ENCODE peak calls at places on chromosome 17, in five cellular contexts. K, Z, C, X and T are unnamed samples.

GRCh38 chr17:51510940-51511339 is 250.6 kb downstream of the UTP18 start:
- DNase-seq in K (no peak), Z (no peak), C (no peak), X (no peak), T (no peak)

GRCh38 chr17:74863420-74864296 is 4.0 kb upstream of the GRIN2C start:
- DNase-seq in K (no peak), Z (no peak), C (no peak), X (no peak), T (no peak)

GRCh38 chr17:6254036-6254435 is 180.9 kb downstream of the AIPL1 start:
- DNase-seq in K (no peak), Z (no peak), C (no peak), X (no peak), T (no peak)

GRCh38 chr17:50848039-50848438 is 12.7 kb downstream of the WFIKKN2 start:
- DNase-seq in K (no peak), Z (no peak), C (no peak), X (no peak), T (no peak)

GRCh38 chr17:37642706-37643105 is 540 bp downstream of the DDX52 start:
- DNase-seq in K (peak), Z (no peak), C (no peak), X (no peak), T (no peak)

GRCh38 chr17:9054146-9054545 is 32.8 kb downstream of the NTN1 start:
- DNase-seq in K (no peak), Z (peak), C (no peak), X (no peak), T (no peak)

GRCh38 chr17:57004944-57005579 is 27.1 kb downstream of the SCPEP1 start:
- DNase-seq in K (peak), Z (no peak), C (no peak), X (no peak), T (peak)

GRCh38 chr17:20066253-20066652 is 57.1 kb downstream of the SPECC1 start:
- DNase-seq in K (no peak), Z (no peak), C (no peak), X (no peak), T (no peak)

GRCh38 chr17:61474934-61475333 is 22.7 kb downstream of the TBX4 start:
- DNase-seq in K (no peak), Z (no peak), C (no peak), X (no peak), T (no peak)

GRCh38 chr17:34755371-34755770 is 176.0 kb downstream of the TMEM132E start:
- DNase-seq in K (no peak), Z (no peak), C (no peak), X (no peak), T (no peak)

GRCh38 chr17:45905812-45906211 is 11.5 kb downstream of the MAPT start:
- DNase-seq in K (no peak), Z (no peak), C (no peak), X (no peak), T (no peak)

GRCh38 chr17:75843577-75844529 is at the start of gene UNC13D:
- DNase-seq in K (peak), Z (no peak), C (no peak), X (peak), T (no peak)

GRCh38 chr17:34837796-34838195 is 123.5 kb downstream of the CCT6B start:
- DNase-seq in K (no peak), Z (no peak), C (no peak), X (no peak), T (no peak)

GRCh38 chr17:2025622-2026309 is 632 bp upstream of the RTN4RL1 start:
- DNase-seq in K (peak), Z (peak), C (no peak), X (peak), T (no peak)

GRCh38 chr17:59642535-59642934 is 22.8 kb downstream of the CLTC start:
- DNase-seq in K (no peak), Z (no peak), C (no peak), X (no peak), T (no peak)

GRCh38 chr17:12580640-12581039 is 85.0 kb upstream of the MYOCD start:
- DNase-seq in K (no peak), Z (no peak), C (no peak), X (no peak), T (no peak)

GRCh38 chr17:79630120-79630519 is 19.3 kb upstream of the RBFOX3 start:
- DNase-seq in K (no peak), Z (peak), C (no peak), X (no peak), T (no peak)

GRCh38 chr17:80202197-80202596 is 17.9 kb downstream of the SGSH start:
- DNase-seq in K (no peak), Z (no peak), C (no peak), X (no peak), T (no peak)

GRCh38 chr17:73559532-73559931 is 84.7 kb downstream of the SDK2 start:
- DNase-seq in K (no peak), Z (no peak), C (no peak), X (no peak), T (no peak)

GRCh38 chr17:74210191-74211140 is 2.9 kb upstream of the TTYH2 start:
- DNase-seq in K (peak), Z (peak), C (peak), X (peak), T (no peak)

GRCh38 chr17:45777388-45777787 is 6.7 kb upstream of the CRHR1 start:
- DNase-seq in K (no peak), Z (no peak), C (no peak), X (no peak), T (no peak)

GRCh38 chr17:19743101-19744100 is 4.7 kb downstream of the ALDH3A1 start:
- DNase-seq in K (no peak), Z (no peak), C (no peak), X (no peak), T (no peak)

GRCh38 chr17:66677201-66677981 is 157.5 kb upstream of the CACNG5 start:
- DNase-seq in K (no peak), Z (no peak), C (no peak), X (no peak), T (no peak)

GRCh38 chr17:69357701-69358100 is 30.8 kb upstream of the ABCA5 start:
- DNase-seq in K (no peak), Z (no peak), C (no peak), X (peak), T (no peak)

GRCh38 chr17:81401727-81402529 is 6.7 kb downstream of the BAHCC1 start:
- DNase-seq in K (peak), Z (no peak), C (no peak), X (no peak), T (no peak)
- TF ChIP-seq JUND in K (no peak), Z (no peak), C (no peak), X (no peak), T (no peak)

DNA sequence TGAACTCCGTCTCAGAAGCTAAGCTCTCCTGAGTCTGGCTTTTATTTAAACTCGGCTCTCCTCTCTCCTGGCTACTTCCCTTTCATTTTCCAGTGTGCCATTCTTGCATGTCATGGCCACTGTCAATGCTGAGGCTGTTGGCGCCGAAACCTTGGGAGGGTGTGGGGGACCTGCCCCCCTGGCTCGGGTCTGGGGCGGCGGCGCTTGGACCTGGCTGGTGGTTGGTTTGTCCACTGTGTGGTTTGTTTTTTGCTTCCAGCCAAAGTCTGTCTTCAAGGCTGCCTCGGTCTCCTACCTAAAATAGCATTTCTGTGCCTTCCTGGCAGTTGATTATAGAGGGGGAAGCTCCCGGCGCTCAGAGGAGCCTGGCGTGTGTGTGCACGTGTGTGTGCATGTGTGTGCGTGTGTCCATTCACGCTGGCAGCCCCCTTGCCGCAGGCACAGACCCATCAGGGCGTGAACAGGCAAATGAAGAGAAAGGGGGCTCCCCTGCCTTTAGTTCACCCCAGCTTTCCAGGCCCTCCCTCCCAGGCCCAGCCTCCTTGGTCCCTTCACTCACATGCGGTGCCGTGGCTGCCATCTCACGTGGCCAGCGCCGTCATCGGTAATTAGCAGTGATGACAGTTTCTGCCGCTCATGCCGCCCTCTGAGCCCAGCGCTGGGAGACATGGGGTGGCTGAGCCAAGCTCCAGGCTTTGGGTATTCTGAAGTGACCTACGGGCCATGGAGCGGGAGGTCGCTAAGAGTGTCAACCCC is 179.9 kb downstream of the SEC14L1 start:
- DNase-seq in K (peak), Z (no peak), C (no peak), X (no peak), T (peak)
- TF ChIP-seq SP1 in K (peak), Z (no peak), C (no peak), X (no peak), T (no peak)

GRCh38 chr17:62597920-62598319 is 29.6 kb upstream of the MRC2 start:
- DNase-seq in K (no peak), Z (no peak), C (no peak), X (no peak), T (no peak)

GRCh38 chr17:62600805-62601204 is 26.7 kb upstream of the MRC2 start:
- DNase-seq in K (no peak), Z (no peak), C (no peak), X (no peak), T (no peak)

GRCh38 chr17:62601438-62601837 is 26.0 kb upstream of the MRC2 start:
- DNase-seq in K (no peak), Z (no peak), C (no peak), X (no peak), T (no peak)

GRCh38 chr17:62597150-62597549 is 30.3 kb upstream of the MRC2 start:
- DNase-seq in K (no peak), Z (no peak), C (no peak), X (no peak), T (no peak)

DNA sequence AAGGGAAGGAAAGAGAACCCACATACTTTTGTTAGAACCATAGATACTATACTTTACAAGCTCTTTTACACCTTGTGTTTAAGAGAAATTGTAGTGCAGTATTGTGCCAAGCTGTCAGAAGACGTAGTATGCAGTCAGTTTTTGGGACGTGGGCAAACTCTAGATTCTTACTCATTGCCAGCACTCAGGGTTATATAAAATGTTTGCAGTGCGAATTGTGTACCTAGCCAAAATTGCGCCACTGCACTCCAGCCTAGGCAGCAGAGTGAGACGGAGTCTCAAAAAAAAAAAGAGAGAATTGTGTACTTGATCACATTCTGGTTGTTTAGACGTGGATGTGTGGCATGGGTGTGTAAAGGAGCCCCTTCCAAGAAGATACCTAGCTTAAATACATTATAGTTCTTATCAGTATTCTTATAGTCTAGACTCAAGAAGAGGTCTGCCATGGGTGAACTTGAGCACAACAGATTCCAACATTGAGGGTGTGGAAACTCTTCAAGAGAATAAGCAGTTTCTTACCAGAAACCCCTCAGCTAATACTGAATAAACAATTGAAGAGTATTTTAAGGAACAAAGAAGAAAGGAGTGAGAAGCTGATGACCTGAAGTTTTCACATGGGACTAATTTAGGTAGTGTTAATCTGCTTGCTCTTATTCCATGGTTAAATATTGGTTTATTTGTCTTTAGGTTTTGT is 27.4 kb upstream of the MRC2 start:
- DNase-seq in K (no peak), Z (no peak), C (no peak), X (no peak), T (no peak)
- TF ChIP-seq JUND in K (no peak), Z (no peak), C (no peak), X (no peak), T (no peak)

DNA sequence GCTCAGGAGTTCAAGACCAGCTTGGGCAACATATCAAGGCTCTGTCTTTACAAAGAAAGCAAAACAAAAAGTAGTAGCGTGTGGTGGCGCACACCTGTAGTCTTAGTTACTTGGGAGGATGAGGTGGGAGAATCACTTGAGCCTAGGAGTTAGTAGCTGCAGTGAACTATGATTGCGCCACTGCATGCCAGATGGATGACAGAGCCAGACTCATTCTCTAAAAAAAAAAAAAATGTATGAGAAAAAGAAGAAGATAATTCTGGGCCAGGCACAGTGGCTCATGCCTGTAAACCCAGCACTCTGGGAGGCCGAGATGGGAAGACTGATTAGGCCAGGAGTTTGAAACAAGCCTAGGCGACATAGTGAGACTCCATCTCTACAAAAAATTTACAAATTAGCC is 28.5 kb downstream of the STAT5B start:
- DNase-seq in K (no peak), Z (no peak), C (no peak), X (peak), T (no peak)
- TF ChIP-seq SP1 in K (no peak), Z (no peak), C (no peak), X (no peak), T (no peak)

GRCh38 chr17:48612854-48613691 is 2.0 kb downstream of the HOXB8 start:
- DNase-seq in K (no peak), Z (no peak), C (no peak), X (peak), T (no peak)
- TF ChIP-seq JUND in K (no peak), Z (no peak), C (no peak), X (no peak), T (no peak)

GRCh38 chr17:54749157-54749556 is 151.5 kb upstream of the TOM1L1 start:
- DNase-seq in K (peak), Z (no peak), C (no peak), X (peak), T (no peak)

GRCh38 chr17:54754560-54754959 is 146.1 kb upstream of the TOM1L1 start:
- DNase-seq in K (peak), Z (peak), C (peak), X (peak), T (no peak)
- TF ChIP-seq SP1 in K (no peak), Z (no peak), C (no peak), X (no peak), T (no peak)

DNA sequence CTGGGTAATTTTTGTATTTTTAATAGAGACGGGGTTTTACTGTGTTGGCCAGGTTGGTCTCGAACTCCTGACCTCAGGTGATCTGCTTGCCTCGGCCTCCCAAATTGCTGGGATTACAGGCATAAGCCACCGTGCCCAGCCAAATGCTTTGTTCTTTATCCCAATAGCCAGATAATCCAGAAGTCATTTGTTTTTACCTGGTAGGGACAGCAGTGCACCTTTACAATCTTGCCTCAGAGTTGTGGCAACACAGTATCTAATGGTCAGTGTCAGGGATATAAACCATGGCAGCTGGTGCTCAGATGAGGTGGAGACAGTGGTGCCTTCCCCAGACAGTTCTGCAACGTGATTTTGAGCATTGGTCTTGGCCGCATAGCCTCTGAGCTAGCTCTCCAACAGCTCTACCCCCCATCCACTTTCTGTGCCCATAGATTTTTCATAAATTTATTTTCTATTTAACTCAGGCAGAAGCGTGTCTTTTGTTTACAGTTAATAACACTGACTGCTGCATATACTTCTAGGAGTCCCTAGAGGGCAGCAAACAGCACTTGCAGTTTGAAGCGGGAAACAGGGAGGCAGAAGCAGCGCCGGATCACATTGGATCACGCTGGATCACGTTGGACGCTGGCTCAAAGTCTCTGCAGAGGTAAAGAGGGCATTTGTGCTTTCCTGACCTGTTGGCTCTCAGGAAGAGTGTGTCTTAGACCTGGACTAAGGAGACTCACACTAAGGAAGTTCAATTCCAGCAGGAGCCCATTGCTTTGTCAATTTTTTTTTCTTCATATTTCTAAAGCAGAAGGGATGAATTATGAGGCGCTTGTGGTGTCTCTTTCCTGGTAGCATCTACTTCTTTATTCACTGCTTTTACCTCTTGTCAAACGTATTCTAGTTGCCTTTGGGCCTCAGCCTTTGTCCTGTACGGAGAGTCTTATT is 5.1 kb upstream of the GGT6 start:
- DNase-seq in K (peak), Z (no peak), C (peak), X (peak), T (no peak)
- TF ChIP-seq JUND in K (no peak), Z (no peak), C (no peak), X (no peak), T (no peak)

GRCh38 chr17:39813631-39814030 is 50.5 kb downstream of the IKZF3 start:
- DNase-seq in K (no peak), Z (no peak), C (no peak), X (no peak), T (no peak)
- TF ChIP-seq SP1 in K (no peak), Z (no peak), C (no peak), X (no peak), T (no peak)

DNA sequence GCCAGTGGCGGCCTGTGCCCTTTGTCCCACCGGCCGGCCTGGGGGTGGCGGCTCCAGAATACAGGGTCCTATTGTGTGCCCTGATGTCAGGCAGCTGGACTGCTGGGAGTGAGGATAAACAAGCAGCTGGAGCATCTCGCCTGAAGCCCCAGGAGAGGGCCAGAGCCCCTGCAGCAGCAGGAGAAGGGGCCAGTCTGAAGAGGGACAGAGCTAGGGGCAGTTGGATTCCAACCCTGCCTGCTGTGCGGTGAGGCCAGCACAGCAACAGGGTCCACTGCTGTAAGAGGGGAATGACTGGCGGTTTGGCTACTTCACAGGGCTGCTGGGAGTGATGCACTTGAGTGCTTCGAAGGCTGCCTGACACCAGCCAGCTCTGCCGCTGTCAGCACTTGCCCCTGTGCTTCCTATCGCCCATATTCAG is 25.0 kb downstream of the RAB11FIP4 start:
- DNase-seq in K (no peak), Z (no peak), C (no peak), X (peak), T (no peak)
- TF ChIP-seq JUND in K (no peak), Z (no peak), C (no peak), X (no peak), T (no peak)